ENCODE peak calls at places on chromosomes 11 and 22, in nine cellular contexts. P is prostate gland, I is fibroblast of lung, Y is tibial nerve, J is lung, G is heart right ventricle, S is kidney, V is MM.1S, E is pancreas. C is an unnamed sample.
A peak's percentile ranks its signal among the peaks of the same experiment; 100 is the strongest.

GRCh38 chr22:27663812-27664211 is 137.7 kb downstream of the MN1 start:
- DNase-seq in P (no peak), I (no peak), Y (no peak), J (no peak), G (no peak), S (no peak), V (no peak), E (no peak), C (no peak)

GRCh38 chr22:49543876-49544275 is 283.8 kb downstream of the BRD1 start:
- DNase-seq in P (no peak), I (no peak), Y (no peak), J (no peak), G (no peak), S (peak; percentile 15), V (no peak), E (no peak), C (no peak)

GRCh38 chr11:11839718-11840117 is 2.1 kb upstream of the USP47 start:
- DNase-seq in P (no peak), I (no peak), Y (no peak), J (no peak), G (no peak), S (no peak), V (no peak), E (no peak), C (no peak)

GRCh38 chr11:117431436-117431835 is 103.8 kb downstream of the CEP164 start:
- DNase-seq in P (no peak), I (no peak), Y (no peak), J (no peak), G (no peak), S (peak; percentile 39), V (no peak), E (no peak), C (no peak)

GRCh38 chr11:63974259-63975143 is at the start of gene COX8A:
- DNase-seq in P (peak; percentile 99), I (peak; percentile 100), Y (peak; percentile 99), J (peak; percentile 99), G (peak; percentile 99), S (peak; percentile 99), V (peak; percentile 100), E (peak; percentile 99), C (peak; percentile 92)

GRCh38 chr11:64865286-64866172 is 12.9 kb downstream of the EHD1 start:
- DNase-seq in P (no peak), I (peak; percentile 95), Y (no peak), J (no peak), G (no peak), S (no peak), V (peak; percentile 80), E (no peak), C (no peak)

GRCh38 chr11:77107950-77108349 is 5.3 kb downstream of the OMP start:
- DNase-seq in P (no peak), I (peak; percentile 91), Y (no peak), J (peak; percentile 58), G (no peak), S (peak; percentile 92), V (no peak), E (peak; percentile 68), C (no peak)

GRCh38 chr11:72970557-72971118 is 156.4 kb downstream of the ATG16L2 start:
- DNase-seq in P (no peak), I (no peak), Y (no peak), J (no peak), G (no peak), S (no peak), V (no peak), E (no peak), C (no peak)

GRCh38 chr11:107691003-107691402 is 20.9 kb downstream of the SLN start:
- DNase-seq in P (no peak), I (no peak), Y (no peak), J (no peak), G (no peak), S (no peak), V (no peak), E (no peak), C (no peak)

GRCh38 chr11:76074178-76075112 is 131.9 kb downstream of the WNT11 start:
- DNase-seq in P (no peak), I (no peak), Y (no peak), J (no peak), G (no peak), S (no peak), V (no peak), E (no peak), C (no peak)

DNA sequence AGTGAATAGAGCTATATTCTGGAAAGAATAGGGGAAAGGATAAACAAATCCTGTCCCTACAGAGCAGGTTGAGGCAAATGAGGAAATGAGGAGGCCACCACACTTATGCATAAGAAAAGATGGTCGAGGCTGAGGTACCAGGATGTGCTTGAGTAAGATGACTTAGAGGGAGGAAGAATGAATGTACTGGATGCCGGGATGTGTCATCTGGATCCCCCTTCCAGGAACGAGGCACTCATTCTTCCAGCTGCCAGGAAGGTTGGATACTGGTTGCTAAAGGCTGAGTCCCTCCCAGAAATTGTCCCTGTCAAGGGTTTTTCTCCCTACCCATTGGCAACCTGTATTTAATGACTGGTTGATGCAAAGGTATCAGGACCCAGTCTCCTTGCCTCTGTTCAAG is 31.1 kb upstream of the SYT9 start:
- DNase-seq in P (no peak), I (no peak), Y (no peak), J (no peak), G (no peak), S (no peak), V (no peak), E (no peak), C (no peak)
- H3K4me3 ChIP-seq in P (no peak overlapping the region), I (no peak overlapping the region), Y (no peak overlapping the region), J (no peak overlapping the region), G (no peak overlapping the region), S (no peak overlapping the region), V (no peak overlapping the region), E (no peak overlapping the region), C (no peak overlapping the region)

GRCh38 chr11:58334708-58335107 is 24.2 kb downstream of the OR5B17 start:
- DNase-seq in P (no peak), I (peak; percentile 56), Y (no peak), J (no peak), G (no peak), S (no peak), V (no peak), E (no peak), C (no peak)
- H3K4me1 ChIP-seq in P (no peaks in the 10 kb centered on the region), I (peaks cover 8% of the 10 kb centered on the region), Y (no peaks in the 10 kb centered on the region), J (no peaks in the 10 kb centered on the region), G (no peaks in the 10 kb centered on the region), S (no peaks in the 10 kb centered on the region), V (no peaks in the 10 kb centered on the region), E (no peaks in the 10 kb centered on the region), C (no peaks in the 10 kb centered on the region)

DNA sequence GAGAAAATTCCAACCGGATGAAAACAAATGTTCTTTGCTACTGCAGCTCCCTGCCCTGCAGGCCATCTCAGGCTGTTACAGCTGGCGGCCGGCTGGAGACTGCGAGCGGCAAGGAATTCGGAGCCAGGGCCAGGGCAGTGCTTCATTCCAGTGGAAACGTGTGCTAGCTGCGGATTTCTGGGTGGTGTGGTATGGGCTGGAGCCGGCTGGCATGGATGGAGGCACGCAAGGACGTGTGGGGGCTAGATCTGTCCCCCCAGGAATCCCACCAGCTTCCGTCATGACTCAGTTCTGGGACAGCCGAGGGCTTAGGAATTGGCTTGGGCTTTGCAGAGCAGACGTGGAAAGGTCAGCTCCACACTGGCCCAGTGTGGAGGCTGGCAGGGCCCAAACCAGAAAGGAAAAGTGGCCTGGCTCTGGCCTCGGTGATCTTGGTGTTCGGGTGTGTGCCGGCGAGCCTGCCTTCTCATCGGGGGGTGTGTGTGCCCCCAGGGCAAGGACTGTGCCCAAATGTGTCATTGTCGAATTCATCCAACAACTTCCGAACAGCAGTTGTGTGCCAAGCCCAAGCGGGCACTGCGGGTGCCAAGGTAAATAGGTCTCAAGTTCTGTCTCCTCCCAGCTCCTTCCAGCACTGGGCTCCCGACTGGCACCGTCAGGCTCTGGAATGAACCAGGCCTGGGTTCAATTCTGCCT is 48.1 kb upstream of the SHISAL1 start:
- DNase-seq in P (peak; percentile 69), I (peak; percentile 54), Y (no peak), J (peak; percentile 50), G (no peak), S (peak; percentile 75), V (no peak), E (no peak), C (no peak)
- TF ChIP-seq CTCF in P (no peak), I (peak; percentile 15), Y (no peak), J (no peak), G (peak; percentile 33), S (no peak), V (no peak), E (no peak), C (no peak)

GRCh38 chr11:6583584-6583983 is 19.8 kb downstream of the RRP8 start:
- DNase-seq in P (no peak), I (no peak), Y (no peak), J (no peak), G (no peak), S (no peak), V (no peak), E (no peak), C (no peak)

GRCh38 chr11:6587360-6587953 is 16.0 kb downstream of the RRP8 start:
- DNase-seq in P (peak; percentile 51), I (no peak), Y (no peak), J (peak; percentile 22), G (peak; percentile 52), S (peak; percentile 40), V (no peak), E (peak; percentile 79), C (no peak)

GRCh38 chr11:6588018-6588417 is 15.4 kb downstream of the RRP8 start:
- DNase-seq in P (no peak), I (no peak), Y (no peak), J (no peak), G (no peak), S (no peak), V (no peak), E (no peak), C (no peak)

GRCh38 chr11:6584528-6584927 is 18.9 kb downstream of the RRP8 start:
- DNase-seq in P (no peak), I (no peak), Y (no peak), J (no peak), G (no peak), S (no peak), V (no peak), E (no peak), C (no peak)

GRCh38 chr11:6586434-6587359 is 16.7 kb downstream of the RRP8 start:
- DNase-seq in P (peak; percentile 1), I (no peak), Y (no peak), J (peak; percentile 25), G (no peak), S (peak; percentile 59), V (no peak), E (no peak), C (peak; percentile 72)
- H3K4me3 ChIP-seq in P (no peak overlapping the region), I (no peak overlapping the region), Y (no peak overlapping the region), J (no peak overlapping the region), G (peak overlapping the region; percentile 31), S (no peak overlapping the region), V (no peak overlapping the region), E (no peak overlapping the region), C (peak overlapping the region; percentile 45)

DNA sequence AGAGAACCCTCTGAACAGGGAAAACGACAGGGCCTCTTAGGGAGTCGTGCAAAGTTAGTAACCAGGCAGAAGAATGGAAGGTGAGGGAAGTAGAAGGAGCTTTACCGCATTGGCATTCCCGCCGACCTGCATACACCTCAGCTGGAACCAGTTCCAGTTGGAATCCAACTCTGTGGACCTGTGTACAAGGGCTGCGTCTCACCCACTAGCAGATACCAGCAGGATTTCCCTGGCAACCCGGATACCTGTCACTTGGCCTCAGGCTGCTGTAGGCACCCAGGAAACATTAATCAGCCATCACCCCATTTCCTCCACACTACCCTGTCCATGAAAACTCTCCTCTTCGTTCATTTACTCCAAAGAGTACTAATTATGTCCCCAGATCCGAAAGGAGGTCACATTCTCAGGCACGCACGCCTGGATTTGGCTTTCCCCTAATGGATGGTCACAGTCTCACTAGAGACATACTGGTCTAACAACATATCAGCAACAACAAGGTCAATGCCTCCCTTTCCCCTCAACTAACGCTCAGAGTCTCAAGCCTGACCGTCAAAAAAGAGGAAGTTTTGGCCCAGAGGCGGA is 842 bp downstream of the ARFGAP2 start:
- DNase-seq in P (no peak), I (no peak), Y (no peak), J (no peak), G (no peak), S (no peak), V (peak; percentile 36), E (no peak), C (no peak)
- H3K4me1 ChIP-seq in P (peaks cover 16% of the 10 kb centered on the region), I (peaks cover 13% of the 10 kb centered on the region), Y (peaks cover 24% of the 10 kb centered on the region), J (no peaks in the 10 kb centered on the region), G (peaks cover 81% of the 10 kb centered on the region), S (peaks cover 16% of the 10 kb centered on the region), V (peaks cover 16% of the 10 kb centered on the region), E (peaks cover 14% of the 10 kb centered on the region), C (peaks cover 6% of the 10 kb centered on the region)

C was measured in BE2C.